ENCODE peak calls at places on chromosomes 5 and 9, in four cellular contexts. G is GM06990, W is nucleus accumbens, O is posterior vena cava. K is an unnamed sample.

GRCh38 chr5:54902817-54903473 is 82.4 kb downstream of the ESM1 start:
- DNase-seq in G (peak), W (no peak), O (no peak), K (no peak)

GRCh38 chr5:140420665-140421361 is 19.2 kb downstream of the ANKHD1 start:
- DNase-seq in G (no peak), W (no peak), O (no peak), K (no peak)

GRCh38 chr5:149860801-149861322 is 83.7 kb downstream of the PDE6A start:
- DNase-seq in G (peak), W (no peak), O (no peak), K (no peak)

GRCh38 chr9:119195521-119195920 is 173.7 kb downstream of the BRINP1 start:
- DNase-seq in G (no peak), W (no peak), O (no peak), K (no peak)

GRCh38 chr9:96884443-96884842 is 30.1 kb upstream of the ZNF782 start:
- DNase-seq in G (no peak), W (no peak), O (no peak), K (no peak)

GRCh38 chr5:162248107-162248713 is 180.6 kb downstream of the GABRG2 start:
- DNase-seq in G (no peak), W (no peak), O (peak), K (no peak)

GRCh38 chr9:136943291-136944093 is 1.0 kb downstream of the FBXW5 start:
- DNase-seq in G (peak), W (no peak), O (no peak), K (no peak)

GRCh38 chr9:133943781-133944745 is 48.1 kb downstream of the VAV2 start:
- DNase-seq in G (no peak), W (no peak), O (peak), K (no peak)

GRCh38 chr5:84227221-84227620 is 157.5 kb downstream of the EDIL3 start:
- DNase-seq in G (no peak), W (no peak), O (no peak), K (no peak)

GRCh38 chr9:37486616-37487544 is 1.1 kb downstream of the POLR1E start:
- DNase-seq in G (no peak), W (no peak), O (no peak), K (peak)

GRCh38 chr5:52582313-52582712 is 205.4 kb upstream of the ITGA1 start:
- DNase-seq in G (no peak), W (no peak), O (no peak), K (no peak)

GRCh38 chr5:75450069-75450468 is 61.4 kb downstream of the CERT1 start:
- DNase-seq in G (no peak), W (no peak), O (no peak), K (no peak)

GRCh38 chr5:85049020-85049419 is 664.3 kb upstream of the EDIL3 start:
- DNase-seq in G (no peak), W (peak), O (no peak), K (no peak)

GRCh38 chr5:90807483-90807882 is 248.9 kb downstream of the ADGRV1 start:
- DNase-seq in G (no peak), W (no peak), O (no peak), K (no peak)

GRCh38 chr5:1223278-1223670 is 1.9 kb upstream of the SLC6A18 start:
- DNase-seq in G (no peak), W (no peak), O (no peak), K (no peak)

GRCh38 chr5:77143998-77144836 is 57.1 kb upstream of the ZBED3 start:
- DNase-seq in G (peak), W (peak), O (peak), K (peak)

GRCh38 chr9:84846501-84847323 is 177.2 kb downstream of the NTRK2 start:
- DNase-seq in G (no peak), W (no peak), O (no peak), K (no peak)

GRCh38 chr9:90296539-90296938 is 346.1 kb downstream of the DIRAS2 start:
- DNase-seq in G (no peak), W (no peak), O (no peak), K (no peak)

K was measured in occipital lobe.